ENCODE peak calls at places on chromosomes 7 and 10, in six cellular contexts. N is nucleus accumbens; X is stimulated activated naive CD8-positive, alpha-beta T cell treated with anti-CD3 and anti-CD28 coated beads, Interleukin-15, Interleukin-2, amounts not matched to agents 100 U/mL and 50 U/mL, for 24 hours; J is T follicular helper cell; I is left kidney; W is endothelial cell of umbilical vein. B is an unnamed sample.

GRCh38 chr7:128910569-128910945 is at the start of gene KCP:
- DNase-seq in N (no peak), X (no peak), J (no peak), I (peak), W (no peak), B (no peak)

GRCh38 chr7:374706-375490 is 84.9 kb downstream of the FOXL3 start:
- DNase-seq in N (no peak), X (no peak), J (no peak), I (no peak), W (no peak), B (no peak)

GRCh38 chr7:30117886-30118285 is 16.9 kb upstream of the MTURN start:
- DNase-seq in N (no peak), X (no peak), J (no peak), I (no peak), W (no peak), B (no peak)

GRCh38 chr7:34058791-34059550 is 153.6 kb downstream of the BMPER start:
- DNase-seq in N (peak), X (no peak), J (no peak), I (no peak), W (no peak), B (no peak)

GRCh38 chr10:107614939-107615665 is 450.6 kb upstream of the SORCS1 start:
- DNase-seq in N (no peak), X (no peak), J (no peak), I (no peak), W (no peak), B (no peak)

GRCh38 chr10:73609116-73609515 is 18.0 kb upstream of the USP54 start:
- DNase-seq in N (no peak), X (no peak), J (no peak), I (no peak), W (no peak), B (no peak)

GRCh38 chr7:18864967-18865366 is 252.5 kb downstream of the TWIST1 start:
- DNase-seq in N (no peak), X (no peak), J (no peak), I (no peak), W (no peak), B (no peak)

GRCh38 chr7:101373812-101374612 is 11.3 kb downstream of the COL26A1 start:
- DNase-seq in N (no peak), X (no peak), J (no peak), I (peak), W (no peak), B (peak)

GRCh38 chr10:72334196-72334831 is 20.4 kb downstream of the DNAJB12 start:
- DNase-seq in N (peak), X (peak), J (no peak), I (peak), W (peak), B (no peak)

GRCh38 chr10:12177642-12178041 is 18.0 kb downstream of the NUDT5 start:
- DNase-seq in N (no peak), X (peak), J (no peak), I (no peak), W (no peak), B (no peak)

GRCh38 chr7:99459087-99459486 is 6.9 kb downstream of the ATP5MF start:
- DNase-seq in N (no peak), X (no peak), J (no peak), I (peak), W (peak), B (no peak)

B was measured in lung.